ENCODE peak calls at places on chromosomes 16 and 17, in four cellular contexts. Q, T, C and D are unnamed samples.

GRCh38 chr16:4892356-4893102 is 44.4 kb downstream of the PPL start:
- DNase-seq in T (no peak), C (no peak), Q (no peak), D (no peak)

GRCh38 chr17:75645889-75646625 is 12.8 kb downstream of the SMIM5 start:
- DNase-seq in Q (no peak), C (no peak), T (no peak), D (no peak)

GRCh38 chr17:45971698-45972141 is 27.3 kb upstream of the STH start:
- DNase-seq in C (no peak), T (no peak), Q (no peak), D (no peak)

GRCh38 chr17:81249233-81250040 is 10.3 kb downstream of the NDUFAF8 start:
- DNase-seq in C (no peak), Q (no peak), T (no peak), D (no peak)

GRCh38 chr16:9666834-9667480 is 515.3 kb downstream of the GRIN2A start:
- DNase-seq in T (no peak), C (no peak), Q (no peak), D (no peak)

GRCh38 chr16:89581045-89581695 is 5.6 kb downstream of the CPNE7 start:
- DNase-seq in C (no peak), T (no peak), Q (no peak), D (no peak)

GRCh38 chr16:85403693-85404092 is 209.4 kb upstream of the GSE1 start:
- DNase-seq in C (no peak), T (no peak), Q (peak; percentile 3), D (peak; percentile 21)

GRCh38 chr17:76492989-76493501 is 8.2 kb downstream of the RHBDF2 start:
- DNase-seq in T (no peak), C (no peak), Q (no peak), D (peak; percentile 61)

GRCh38 chr16:68711421-68712139 is 25.5 kb upstream of the CDH1 start:
- DNase-seq in C (no peak), Q (peak; percentile 16), T (no peak), D (no peak)

GRCh38 chr16:88706288-88706964 is at the start of the genes CTU2 and RNF166:
- DNase-seq in T (peak; percentile 93), Q (peak; percentile 93), C (peak; percentile 80), D (peak; percentile 99)

GRCh38 chr16:67428146-67428731 is 2.7 kb upstream of the HSD11B2 start:
- DNase-seq in T (peak; percentile 62), C (peak; percentile 44), Q (peak; percentile 84), D (peak; percentile 68)

GRCh38 chr17:81551458-81552243 is 502 bp downstream of the FAAP100 start:
- DNase-seq in C (no peak), Q (peak; percentile 35), T (no peak), D (no peak)

GRCh38 chr16:12682441-12682840 is 121.2 kb downstream of the CPPED1 start:
- DNase-seq in C (no peak), Q (no peak), T (no peak), D (no peak)

GRCh38 chr17:29625037-29625750 is 2.5 kb upstream of the CORO6 start:
- DNase-seq in C (no peak), T (no peak), Q (no peak), D (no peak)